ENCODE peak calls at places on chromosomes 13 and 19, in four cellular contexts. T is ascending aorta, A is stomach, B is cardiac muscle cell. C is an unnamed sample.

GRCh38 chr13:37202264-37202663 is 96.8 kb upstream of the CSNK1A1L start:
- DNase-seq in T (no peak), A (no peak), B (no peak), C (no peak)

GRCh38 chr13:40379794-40380608 is 286.4 kb downstream of the FOXO1 start:
- DNase-seq in A (no peak), T (no peak), B (no peak), C (no peak)

GRCh38 chr19:40232949-40233810 is 6.7 kb upstream of the CCNP start:
- DNase-seq in T (no peak), A (no peak), B (no peak), C (no peak)

GRCh38 chr19:38690832-38691231 is 43.4 kb downstream of the ACTN4 start:
- DNase-seq in B (no peak), A (no peak), T (no peak), C (no peak)

GRCh38 chr19:44626067-44626624 is 12.8 kb downstream of the IGSF23 start:
- DNase-seq in B (no peak), T (no peak), A (no peak), C (no peak)

GRCh38 chr13:28819046-28819747 is 942 bp upstream of the MTUS2 start:
- DNase-seq in A (no peak), B (peak), T (no peak), C (no peak)

GRCh38 chr19:35521124-35521743 is 6.9 kb downstream of the SBSN start:
- DNase-seq in B (no peak), T (no peak), A (no peak), C (no peak)

GRCh38 chr19:38538386-38538785 is 79.4 kb downstream of the MAP4K1 start:
- DNase-seq in B (no peak), T (no peak), A (no peak), C (no peak)

GRCh38 chr13:40770934-40771618 is at the start of gene MRPS31:
- DNase-seq in B (peak), T (peak), A (peak), C (peak)

GRCh38 chr19:48103922-48104321 is 6.7 kb downstream of the PLA2G4C start:
- DNase-seq in T (no peak), A (no peak), B (no peak), C (no peak)

GRCh38 chr13:75596657-75597182 is 39.4 kb upstream of the LMO7 start:
- DNase-seq in B (no peak), A (no peak), T (no peak), C (no peak)

GRCh38 chr13:64801768-64802167 is 2428.4 kb downstream of the PCDH9 start:
- DNase-seq in A (no peak), T (no peak), B (peak), C (no peak)

GRCh38 chr13:39451301-39451700 is 151.7 kb downstream of the LHFPL6 start:
- DNase-seq in B (no peak), A (no peak), T (no peak), C (no peak)

GRCh38 chr19:35004517-35005255 is 4.6 kb downstream of the GRAMD1A start:
- DNase-seq in A (no peak), B (no peak), T (no peak), C (no peak)

GRCh38 chr13:113421673-113422270 is 31.5 kb downstream of the ADPRHL1 start:
- DNase-seq in B (no peak), T (no peak), A (no peak), C (no peak)

GRCh38 chr13:98050041-98050466 is 92.8 kb upstream of the FARP1 start:
- DNase-seq in B (no peak), T (no peak), A (no peak), C (no peak)

GRCh38 chr13:44437356-44438233 is 64.0 kb downstream of the SERP2 start:
- DNase-seq in B (peak), T (no peak), A (no peak), C (no peak)

GRCh38 chr13:35157143-35157755 is 215.2 kb downstream of the NBEA start:
- DNase-seq in A (no peak), B (peak), T (no peak), C (no peak)

GRCh38 chr13:65679240-65679639 is 1550.9 kb downstream of the PCDH9 start:
- DNase-seq in B (no peak), A (no peak), T (no peak), C (no peak)

GRCh38 chr13:49997935-49998334 is 1.1 kb downstream of the TRIM13 start:
- DNase-seq in T (no peak), B (no peak), A (no peak), C (no peak)

GRCh38 chr13:97225533-97225932 is 3.4 kb downstream of the MBNL2 start:
- DNase-seq in B (no peak), T (no peak), A (no peak), C (no peak)

GRCh38 chr13:71005919-71006318 is 861.1 kb downstream of the DACH1 start:
- DNase-seq in A (no peak), B (no peak), T (no peak), C (no peak)

GRCh38 chr19:55146078-55146647 is 2.8 kb downstream of the TNNT1 start:
- DNase-seq in A (no peak), B (no peak), T (no peak), C (no peak)

DNA sequence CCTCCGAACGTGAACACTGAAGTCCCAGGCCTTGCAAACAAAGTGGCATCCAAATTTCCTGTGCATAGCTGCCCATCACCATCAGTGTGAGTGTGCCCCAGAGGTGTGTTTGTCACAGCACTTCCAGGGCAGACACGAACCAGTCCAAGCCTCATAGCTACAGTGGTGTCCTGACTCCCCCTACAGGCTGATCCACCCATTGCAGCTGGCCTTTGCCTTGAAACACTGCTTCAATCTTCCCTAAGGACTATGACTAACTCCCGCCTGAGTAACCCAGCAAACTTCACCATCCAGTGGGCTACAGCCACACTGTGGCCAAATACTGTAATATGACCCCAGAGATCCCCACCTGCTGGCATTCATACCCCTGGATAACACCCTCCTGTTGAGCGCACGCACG is 3.9 kb downstream of the ZNF266 start:
- DNase-seq in B (peak), T (no peak), A (no peak), C (no peak)
- TF ChIP-seq CTCF in B (peak), T (no peak), A (no peak), C (peak)

DNA sequence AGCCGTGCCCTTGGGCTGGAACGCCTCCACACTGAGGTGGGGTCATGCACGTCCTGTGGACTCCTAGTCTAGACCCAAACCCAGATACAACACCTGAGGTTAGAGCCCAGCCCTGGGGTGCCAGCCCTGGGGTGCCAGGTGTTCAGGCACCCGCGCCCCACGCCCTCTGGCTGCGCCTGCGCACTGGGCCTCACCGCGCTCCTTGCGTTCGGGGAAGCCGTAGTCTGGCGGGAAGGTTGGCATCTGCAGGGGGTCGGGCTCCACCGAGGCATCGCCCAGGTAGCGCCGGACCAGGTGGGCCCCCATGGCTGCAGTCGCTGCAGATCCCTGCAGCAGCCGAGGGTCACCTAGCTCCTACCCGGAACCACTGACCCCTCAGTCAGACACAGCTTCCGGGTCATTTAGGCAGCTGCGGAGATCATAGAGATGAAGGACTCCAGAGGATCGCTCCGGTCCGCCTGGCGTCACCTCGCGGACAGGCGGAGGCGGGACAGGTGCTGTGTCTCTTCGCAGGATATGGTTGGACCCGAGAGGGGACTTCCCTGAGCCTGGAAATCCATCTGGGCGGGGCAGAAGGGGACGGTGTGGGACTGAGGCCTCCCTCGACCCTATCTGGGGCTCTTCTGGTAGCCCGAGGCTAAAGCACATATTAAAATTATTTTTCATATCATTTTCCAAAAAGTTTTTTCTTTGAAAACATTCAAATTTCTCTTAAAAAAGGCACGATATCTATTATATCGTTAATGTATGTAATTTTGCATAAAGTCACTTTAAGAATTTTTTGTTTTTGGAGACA is at the start of gene NDUFB7:
- DNase-seq in T (peak), A (peak), B (peak), C (peak)
- TF ChIP-seq CTCF in T (peak), A (peak), B (peak), C (peak)

DNA sequence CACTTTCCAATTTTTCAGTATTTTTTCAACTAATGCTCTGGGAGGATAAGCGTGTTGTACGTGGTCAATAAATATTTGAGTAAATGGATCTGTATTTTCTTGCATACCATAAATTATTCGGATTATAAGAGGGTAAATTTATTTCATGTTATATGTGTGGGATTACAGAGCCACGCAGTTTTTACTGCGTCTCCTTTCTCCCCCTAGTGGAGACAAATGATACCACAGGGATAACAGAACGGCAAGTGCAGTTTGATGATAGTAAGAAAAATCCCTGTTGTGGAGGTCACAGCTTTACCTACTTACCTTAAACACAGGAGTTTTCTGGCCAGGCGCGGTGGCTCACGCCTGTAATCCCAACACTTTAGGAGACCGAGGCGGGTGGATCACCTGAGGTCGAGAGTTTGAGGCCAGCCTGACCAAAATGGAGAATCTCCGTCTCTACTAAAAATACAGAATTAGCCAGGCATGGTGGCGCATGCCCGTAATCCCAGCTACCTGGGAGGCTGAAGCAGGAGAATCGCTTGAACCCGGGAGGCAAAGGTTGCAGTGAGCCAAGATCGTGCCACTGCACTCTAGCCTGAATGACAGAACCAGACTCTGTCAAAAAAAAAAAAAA is 16.8 kb downstream of the MBD3L2B start:
- DNase-seq in B (peak), T (no peak), A (no peak), C (no peak)
- TF ChIP-seq CTCF in B (peak), T (no peak), A (no peak), C (peak)

GRCh38 chr19:46446021-46446420 is 17.3 kb upstream of the PNMA8C start:
- DNase-seq in T (no peak), A (no peak), B (no peak), C (no peak)
- TF ChIP-seq CTCF in T (no peak), A (no peak), B (no peak), C (no peak)

GRCh38 chr13:23679214-23679613 is 109.0 kb downstream of the TNFRSF19 start:
- DNase-seq in B (no peak), A (no peak), T (no peak), C (no peak)
- TF ChIP-seq CTCF in B (no peak), A (no peak), T (no peak), C (no peak)

DNA sequence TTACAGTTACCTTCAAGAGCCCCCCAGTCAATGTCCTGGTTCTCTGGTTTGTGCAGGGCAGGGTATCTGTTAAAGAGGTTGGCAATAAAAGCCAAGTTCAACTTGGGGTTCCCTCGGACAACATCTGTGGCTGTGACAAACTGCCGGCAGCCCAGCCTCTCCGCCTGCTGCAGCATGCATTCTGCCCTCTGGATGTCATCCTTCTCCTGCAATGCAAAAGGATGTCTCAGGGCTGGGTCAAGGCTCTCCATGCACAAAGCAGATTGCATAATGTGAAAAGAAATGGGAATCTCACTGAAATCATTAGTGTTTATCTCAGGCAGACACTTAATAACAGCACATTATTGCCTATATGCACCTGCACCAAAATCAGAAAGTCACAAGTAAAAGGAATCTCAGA is 35.1 kb downstream of the LCP1 start:
- DNase-seq in A (no peak), T (no peak), B (peak), C (no peak)
- TF ChIP-seq CTCF in A (no peak), T (no peak), B (peak), C (peak)